ENCODE peak calls at places on chromosome 10, in four cellular contexts. X, N, T and J are unnamed samples.
A peak's percentile ranks its signal among the peaks of the same experiment; 100 is the strongest.

GRCh38 chr10:30447125-30447799 is 13.3 kb downstream of the MAP3K8 start:
- DNase-seq in T (no peak), N (no peak), X (no peak), J (no peak)

GRCh38 chr10:21363753-21364104 is 161.8 kb downstream of the SKIDA1 start:
- DNase-seq in N (no peak), X (no peak), T (no peak), J (no peak)

GRCh38 chr10:58662314-58662713 is 149.6 kb downstream of the BICC1 start:
- DNase-seq in N (no peak), X (no peak), T (no peak), J (peak; percentile 43)

GRCh38 chr10:133396035-133396624 is 2.2 kb downstream of the MTG1 start:
- DNase-seq in X (no peak), N (no peak), T (no peak), J (no peak)

GRCh38 chr10:5292196-5292735 is 72.5 kb upstream of the UCN3 start:
- DNase-seq in T (no peak), N (no peak), X (no peak), J (no peak)

GRCh38 chr10:18658992-18659783 is at the start of gene ARL5B:
- DNase-seq in X (peak; percentile 86), T (peak; percentile 97), N (peak; percentile 95), J (peak; percentile 91)

GRCh38 chr10:114628106-114628505 is 30.0 kb downstream of the ABLIM1 start:
- DNase-seq in X (no peak), T (no peak), N (no peak), J (no peak)

GRCh38 chr10:126634915-126635314 is 35.6 kb downstream of the C10orf90 start:
- DNase-seq in N (no peak), X (peak; percentile 20), T (no peak), J (peak; percentile 62)

GRCh38 chr10:24920907-24921881 is 31.2 kb downstream of the PRTFDC1 start:
- DNase-seq in N (no peak), X (peak; percentile 82), T (peak; percentile 16), J (peak; percentile 74)

GRCh38 chr10:74991435-74991834 is 120.0 kb upstream of the SAMD8 start:
- DNase-seq in X (peak; percentile 12), T (no peak), N (no peak), J (peak; percentile 7)

GRCh38 chr10:18649364-18649959 is 1.9 kb downstream of the NSUN6 start:
- DNase-seq in X (no peak), T (no peak), N (no peak), J (no peak)

GRCh38 chr10:335151-335800 is 200.0 kb downstream of the ZMYND11 start:
- DNase-seq in X (no peak), T (no peak), N (peak; percentile 43), J (no peak)

GRCh38 chr10:17344206-17344605 is 110.2 kb downstream of the ST8SIA6 start:
- DNase-seq in T (no peak), N (no peak), X (no peak), J (no peak)

GRCh38 chr10:50992356-50992866 is 81.9 kb upstream of the PRKG1 start:
- DNase-seq in T (no peak), X (no peak), N (no peak), J (no peak)
- TF ChIP-seq CTCF in T (no peak), X (no peak), N (no peak), J (no peak)

DNA sequence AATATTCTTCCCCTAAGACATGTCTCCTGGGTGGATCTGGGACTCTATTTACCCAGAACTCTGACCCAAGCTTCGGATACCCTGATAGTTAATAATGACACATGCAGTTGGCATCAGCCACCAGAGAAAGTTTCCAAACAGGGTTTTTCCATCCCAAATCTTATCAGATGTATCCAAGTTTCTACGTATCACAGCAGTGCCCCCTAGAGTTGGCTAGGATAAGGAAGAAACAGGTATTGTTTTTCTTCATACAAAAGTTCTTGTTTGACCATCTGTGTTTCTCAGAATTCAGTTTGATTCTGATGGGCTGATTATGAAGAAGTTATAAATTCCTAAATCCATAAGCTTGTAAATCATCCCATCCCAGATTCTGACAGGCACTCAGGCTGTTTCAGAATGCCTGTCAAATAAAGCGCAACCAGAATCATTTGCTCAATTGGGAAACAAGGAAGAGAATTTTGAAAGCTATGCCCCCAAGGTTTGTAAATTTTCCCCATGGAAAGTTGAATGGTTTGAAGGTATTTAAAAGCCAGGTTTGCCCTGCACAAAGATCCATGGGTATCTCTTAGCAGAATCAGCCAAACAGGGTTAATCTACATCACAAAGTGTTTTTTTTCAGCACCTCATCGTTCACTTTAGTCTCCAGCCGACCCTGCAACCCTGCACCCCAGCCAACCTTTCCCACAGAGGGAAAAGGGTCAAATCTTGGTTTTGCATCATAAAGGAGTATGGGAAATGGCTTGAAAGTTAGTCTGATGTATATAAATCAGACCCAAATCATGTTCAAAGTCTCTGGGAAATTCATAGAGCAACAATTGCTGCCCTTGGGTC is 47.4 kb downstream of the NRAP start:
- DNase-seq in X (no peak), T (no peak), N (no peak), J (no peak)
- H3K4me3 ChIP-seq in X (no peak overlapping the region), T (no peak overlapping the region), N (no peak overlapping the region), J (no peak overlapping the region)

GRCh38 chr10:26274391-26274790 is 57.8 kb downstream of the GAD2 start:
- DNase-seq in X (no peak), T (no peak), N (no peak), J (no peak)

GRCh38 chr10:26269754-26270153 is 53.2 kb downstream of the GAD2 start:
- DNase-seq in X (no peak), N (no peak), T (no peak), J (peak; percentile 25)
- TF ChIP-seq CTCF in X (no peak), N (no peak), T (no peak), J (peak; percentile 52)

GRCh38 chr10:28188520-28188919 is 114.3 kb downstream of the MPP7 start:
- DNase-seq in N (no peak), T (no peak), X (no peak), J (no peak)
- H3K4me3 ChIP-seq in N (no peak overlapping the region), T (no peak overlapping the region), X (no peak overlapping the region), J (no peak overlapping the region)

DNA sequence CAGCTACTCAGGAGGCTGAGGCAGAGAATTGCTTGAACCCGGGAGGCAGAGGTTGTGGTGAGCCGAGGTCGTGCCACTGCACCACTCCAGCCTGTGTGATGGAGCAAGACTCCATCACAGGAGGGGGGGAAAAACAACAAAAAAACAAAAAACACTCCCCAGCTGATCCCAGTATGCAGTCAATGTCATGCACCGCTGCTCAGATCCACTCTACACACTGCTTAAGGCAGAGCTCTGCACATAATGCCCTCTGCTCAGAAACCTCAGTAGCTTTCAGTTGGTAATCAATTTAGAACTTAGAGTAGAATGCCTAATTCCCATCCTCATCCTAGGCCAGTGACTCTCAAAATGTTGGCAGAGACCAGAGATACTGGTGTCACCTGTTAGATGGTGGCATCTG is 43.9 kb downstream of the PDSS1 start:
- DNase-seq in X (no peak), T (no peak), N (no peak), J (no peak)
- TF ChIP-seq CTCF in X (no peak), T (no peak), N (no peak), J (no peak)

DNA sequence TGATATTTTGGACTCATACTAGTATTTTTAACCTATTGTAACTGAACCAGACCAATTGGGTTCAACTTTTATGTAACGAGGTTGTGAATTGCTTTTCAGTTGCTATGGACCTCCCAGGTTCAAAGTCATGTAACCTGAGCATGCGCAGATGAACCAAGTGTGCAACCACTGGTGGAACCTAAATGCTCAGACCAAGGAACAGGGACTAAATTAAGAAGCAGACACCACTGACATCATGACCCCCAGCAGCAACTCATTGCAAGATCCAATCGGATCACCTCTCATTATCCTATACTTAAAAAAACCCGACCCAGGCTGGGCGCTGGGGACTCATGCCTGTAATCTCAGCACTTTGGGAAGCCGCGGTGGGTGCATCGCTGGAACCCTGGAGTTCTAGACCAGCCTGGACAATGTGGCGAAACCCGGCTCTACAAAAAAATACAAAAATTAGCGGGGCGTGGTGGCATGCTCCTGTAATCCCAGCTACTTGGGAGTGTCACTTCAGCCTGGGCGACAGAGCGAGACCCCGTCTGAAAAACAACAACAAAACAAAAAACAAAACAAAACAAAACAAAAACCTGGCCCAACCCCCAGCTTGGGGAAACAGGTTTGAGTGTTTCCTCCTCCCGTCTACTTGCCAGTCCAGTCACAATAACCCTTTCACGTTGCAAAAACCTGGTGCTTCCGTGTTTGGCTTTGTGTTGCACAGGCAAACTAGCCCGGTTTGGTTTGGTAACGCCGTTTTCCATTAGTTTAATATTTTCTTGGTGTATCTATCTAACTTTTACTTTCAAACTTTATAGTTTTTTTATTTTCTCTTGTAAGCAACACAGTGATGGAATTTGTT is 11.3 kb upstream of the ZNF518A start:
- DNase-seq in N (no peak), T (no peak), X (no peak), J (no peak)
- H3K4me3 ChIP-seq in N (no peak overlapping the region), T (no peak overlapping the region), X (no peak overlapping the region), J (no peak overlapping the region)

GRCh38 chr10:48659790-48660189 is 24.9 kb upstream of the WDFY4 start:
- DNase-seq in T (no peak), N (no peak), X (no peak), J (no peak)
- TF ChIP-seq CTCF in T (no peak), N (no peak), X (peak; percentile 21), J (peak; percentile 45)

GRCh38 chr10:43857206-43857952 is 208.7 kb upstream of the ZNF32 start:
- DNase-seq in X (no peak), T (no peak), N (peak; percentile 40), J (no peak)
- H3K4me3 ChIP-seq in X (no peak overlapping the region), T (no peak overlapping the region), N (no peak overlapping the region), J (no peak overlapping the region)

GRCh38 chr10:43105793-43106158 is 28.9 kb downstream of the RET start:
- DNase-seq in N (no peak), X (no peak), T (no peak), J (no peak)
- TF ChIP-seq CTCF in N (peak; percentile 27), X (no peak), T (no peak), J (no peak)

GRCh38 chr10:73809061-73809818 is 2.2 kb downstream of the NDST2 start:
- DNase-seq in T (no peak), X (no peak), N (no peak), J (no peak)
- H3K4me3 ChIP-seq in T (no peak overlapping the region), X (no peak overlapping the region), N (no peak overlapping the region), J (no peak overlapping the region)